ENCODE peak calls at places on chromosomes 11 and 22, in ten cellular contexts. X is mucosa of descending colon, B is fibroblast of mammary gland, W is psoas muscle, I is prostate gland, J is upper lobe of right lung, C is neuronal stem cell, H is fibroblast of lung, P is LNCaP clone FGC, M is colonic mucosa. Z is an unnamed sample.

GRCh38 chr22:41197046-41197807 is 7.9 kb upstream of the L3MBTL2 start:
- DNase-seq in X (peak; percentile 89), B (peak; percentile 27), W (peak; percentile 91), I (peak; percentile 75), J (peak; percentile 93), C (peak; percentile 77), H (peak; percentile 46), P (no peak), M (peak; percentile 92), Z (no peak)

GRCh38 chr11:5225480-5225871 is 1.4 kb downstream of the HBB start:
- DNase-seq in X (no peak), B (no peak), W (no peak), I (no peak), J (no peak), C (no peak), H (no peak), P (no peak), M (no peak), Z (no peak)

GRCh38 chr11:68150029-68150428 is 28.8 kb upstream of the CHKA start:
- DNase-seq in X (peak; percentile 25), B (peak; percentile 21), W (no peak), I (no peak), J (peak; percentile 79), C (no peak), H (peak; percentile 66), P (no peak), M (no peak), Z (no peak)

GRCh38 chr11:132060546-132060945 is 690.1 kb downstream of the NTM start:
- DNase-seq in X (no peak), B (no peak), W (no peak), I (no peak), J (no peak), C (no peak), H (peak; percentile 73), P (no peak), M (no peak), Z (no peak)

GRCh38 chr11:38598413-38598812 is 2000.4 kb upstream of the RAG2 start:
- DNase-seq in X (no peak), B (no peak), W (no peak), I (no peak), J (no peak), C (peak; percentile 15), H (no peak), P (no peak), M (no peak), Z (no peak)

GRCh38 chr22:21030032-21030431 is 2.3 kb downstream of the SLC7A4 start:
- DNase-seq in X (no peak), B (no peak), W (no peak), I (no peak), J (no peak), C (no peak), H (no peak), P (no peak), M (no peak), Z (no peak)

GRCh38 chr11:129023968-129024676 is 81.5 kb upstream of the TP53AIP1 start:
- DNase-seq in X (peak; percentile 92), B (no peak), W (no peak), I (peak; percentile 87), J (no peak), C (peak; percentile 11), H (peak; percentile 25), P (peak; percentile 83), M (peak; percentile 91), Z (peak; percentile 72)

GRCh38 chr11:38384568-38384967 is 1786.5 kb upstream of the RAG2 start:
- DNase-seq in X (no peak), B (peak; percentile 0), W (no peak), I (no peak), J (no peak), C (no peak), H (peak; percentile 72), P (peak; percentile 0), M (no peak), Z (no peak)

GRCh38 chr11:133078591-133079179 is 453.6 kb downstream of the OPCML start:
- DNase-seq in X (peak; percentile 41), B (peak; percentile 37), W (no peak), I (peak; percentile 16), J (no peak), C (peak; percentile 58), H (peak; percentile 22), P (peak; percentile 3), M (no peak), Z (no peak)

GRCh38 chr22:29344137-29344536 is 28.6 kb upstream of the RASL10A start:
- DNase-seq in X (no peak), B (peak; percentile 82), W (peak; percentile 92), I (peak; percentile 80), J (peak; percentile 87), C (no peak), H (peak; percentile 99), P (peak; percentile 90), M (no peak), Z (no peak)

GRCh38 chr22:49247194-49247924 is 580.3 kb downstream of the BRD1 start:
- DNase-seq in X (no peak), B (no peak), W (no peak), I (no peak), J (no peak), C (no peak), H (no peak), P (no peak), M (no peak), Z (no peak)

GRCh38 chr22:18091478-18091877 is 13.7 kb downstream of the PEX26 start:
- DNase-seq in X (no peak), B (peak; percentile 30), W (no peak), I (no peak), J (no peak), C (no peak), H (no peak), P (no peak), M (no peak), Z (no peak)
- H3K4me3 ChIP-seq in X (no peak overlapping the region), B (peak overlapping the region; percentile 37), W (peak overlapping the region; percentile 56), I (no peak overlapping the region), J (peak overlapping the region; percentile 36), C (no peak overlapping the region), H (peak overlapping the region; percentile 31), P (no peak overlapping the region), M (peak overlapping the region; percentile 5), Z (no peak overlapping the region)

GRCh38 chr22:45656577-45656976 is 15.1 kb upstream of the ATXN10 start:
- DNase-seq in X (no peak), B (no peak), W (no peak), I (no peak), J (no peak), C (no peak), H (no peak), P (no peak), M (no peak), Z (no peak)

GRCh38 chr22:45651931-45652528 is 19.6 kb upstream of the ATXN10 start:
- DNase-seq in X (no peak), B (no peak), W (no peak), I (no peak), J (no peak), C (no peak), H (no peak), P (no peak), M (no peak), Z (no peak)

GRCh38 chr22:45657701-45658100 is 13.9 kb upstream of the ATXN10 start:
- DNase-seq in X (no peak), B (no peak), W (no peak), I (no peak), J (no peak), C (no peak), H (no peak), P (no peak), M (no peak), Z (no peak)
- H3K4me3 ChIP-seq in X (no peak overlapping the region), B (no peak overlapping the region), W (no peak overlapping the region), I (no peak overlapping the region), J (no peak overlapping the region), C (no peak overlapping the region), H (no peak overlapping the region), P (no peak overlapping the region), M (no peak overlapping the region), Z (no peak overlapping the region)

DNA sequence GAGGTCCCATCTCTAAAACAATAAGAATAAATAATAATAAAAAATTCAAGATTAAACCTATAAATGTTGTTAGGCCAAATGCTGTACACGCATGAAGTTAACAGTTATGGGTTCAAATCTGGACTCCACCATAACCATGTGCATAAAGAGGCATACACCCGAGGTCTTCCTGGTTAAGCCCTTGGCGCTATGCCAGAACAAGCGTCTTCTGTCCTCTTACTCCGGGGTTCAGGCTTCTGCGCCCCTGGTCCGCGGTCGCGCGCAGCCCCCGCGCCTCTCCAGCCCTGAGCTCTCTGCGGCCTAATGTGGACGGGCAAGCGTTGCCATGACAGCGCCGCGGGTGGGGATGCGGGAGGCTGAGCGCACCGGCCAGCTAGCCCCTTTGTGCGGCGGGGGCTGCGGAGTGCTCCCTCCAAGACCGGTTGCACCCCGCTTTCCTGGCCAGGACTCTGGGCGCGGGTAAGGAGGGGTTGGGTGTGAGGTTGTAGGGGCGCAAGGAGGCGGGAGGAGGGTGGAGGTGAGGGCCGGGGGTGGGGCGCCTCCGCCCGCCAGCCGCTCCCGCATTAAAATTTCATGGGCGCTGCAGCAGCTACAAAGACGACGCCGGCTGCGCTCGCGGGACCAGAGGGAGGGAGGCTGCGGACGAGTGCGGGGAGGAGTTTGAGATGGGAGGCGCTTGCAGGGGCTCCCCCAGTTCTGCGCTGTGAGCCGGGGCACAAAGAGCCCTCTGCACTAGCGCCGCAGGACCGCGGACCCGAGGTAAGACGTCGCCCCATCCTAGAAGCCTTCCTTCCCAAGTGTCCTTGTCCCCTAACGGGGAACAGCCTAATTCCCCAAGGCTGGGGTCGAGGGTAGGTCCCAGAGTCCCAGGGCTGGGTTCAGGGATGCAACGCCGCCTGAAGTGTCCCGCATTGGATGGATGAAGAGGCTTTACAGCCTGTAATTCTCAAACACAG is at the start of gene MIAT:
- DNase-seq in X (peak; percentile 35), B (no peak), W (peak; percentile 60), I (no peak), J (peak; percentile 67), C (peak; percentile 69), H (peak; percentile 48), P (no peak), M (peak; percentile 34), Z (no peak)
- H3K4me3 ChIP-seq in X (no peak within 1 kb of the TSS), B (peak within 1 kb of the TSS; percentile 29), W (peak within 1 kb of the TSS; percentile 53), I (peak within 1 kb of the TSS; percentile 11), J (peak within 1 kb of the TSS; percentile 39), C (peak within 1 kb of the TSS; percentile 92), H (peak within 1 kb of the TSS; percentile 40), P (no peak within 1 kb of the TSS), M (peak within 1 kb of the TSS; percentile 33), Z (peak within 1 kb of the TSS; percentile 16)

GRCh38 chr11:36507824-36508489 is 2.1 kb downstream of the TRAF6 start:
- DNase-seq in X (no peak), B (no peak), W (peak; percentile 52), I (no peak), J (no peak), C (no peak), H (no peak), P (no peak), M (no peak), Z (no peak)
- H3K4me3 ChIP-seq in X (no peak overlapping the region), B (peak overlapping the region; percentile 97), W (peak overlapping the region; percentile 96), I (no peak overlapping the region), J (peak overlapping the region; percentile 99), C (no peak overlapping the region), H (peak overlapping the region; percentile 94), P (no peak overlapping the region), M (no peak overlapping the region), Z (peak overlapping the region; percentile 88)

Z was measured in RWPE2.